ENCODE peak calls at places on chromosomes 4 and X, in four cellular contexts. S is H1, Y is GM12878, R is HepG2. O is an unnamed sample.
A peak's percentile ranks its signal among the peaks of the same experiment; 100 is the strongest.

GRCh38 chr4:155742310-155743015 is 16.4 kb upstream of the GUCY1B1 start:
- DNase-seq in S (no peak), Y (no peak), R (no peak), O (no peak)

GRCh38 chr4:27217261-27217769 is 356.7 kb downstream of the STIM2 start:
- DNase-seq in S (no peak), Y (no peak), R (no peak), O (no peak)

GRCh38 chrX:1883772-1884171 is 268.9 kb downstream of the ASMT start:
- DNase-seq in S (no peak), Y (no peak), R (no peak), O (no peak)

GRCh38 chr4:174828845-174829701 is at the start of gene GLRA3:
- DNase-seq in S (peak; percentile 93), Y (no peak), R (peak; percentile 11), O (peak; percentile 88)

GRCh38 chr4:7647932-7648812 is 213.4 kb upstream of the PSAPL1 start:
- DNase-seq in S (no peak), Y (no peak), R (peak; percentile 76), O (peak; percentile 40)

GRCh38 chr4:26083987-26084386 is 170.0 kb downstream of the SMIM20 start:
- DNase-seq in S (no peak), Y (peak; percentile 67), R (no peak), O (no peak)

GRCh38 chrX:40402771-40403533 is 177.8 kb upstream of the ATP6AP2 start:
- DNase-seq in S (no peak), Y (no peak), R (no peak), O (peak; percentile 30)

GRCh38 chr4:5710962-5711478 is at the start of gene EVC:
- DNase-seq in S (no peak), Y (no peak), R (peak; percentile 54), O (peak; percentile 36)

GRCh38 chr4:178414042-178414441 is 971.8 kb upstream of the AGA start:
- DNase-seq in S (no peak), Y (no peak), R (peak; percentile 39), O (no peak)

GRCh38 chrX:77527233-77528001 is 80.2 kb downstream of the FGF16 start:
- DNase-seq in S (no peak), Y (no peak), R (no peak), O (peak; percentile 41)

GRCh38 chr4:76301068-76301774 is 5.3 kb upstream of the STBD1 start:
- DNase-seq in S (no peak), Y (peak; percentile 74), R (peak; percentile 91), O (peak; percentile 90)

GRCh38 chr4:141134051-141134450 is 782 bp upstream of the RNF150 start:
- DNase-seq in S (no peak), Y (no peak), R (no peak), O (no peak)

GRCh38 chrX:13029831-13030771 is 14.3 kb downstream of the FAM9C start:
- DNase-seq in S (no peak), Y (no peak), R (peak; percentile 35), O (no peak)

GRCh38 chrX:39836802-39837420 is 260.8 kb downstream of the BCOR start:
- DNase-seq in S (no peak), Y (no peak), R (no peak), O (no peak)

GRCh38 chr4:90960840-90961239 is 833.6 kb downstream of the CCSER1 start:
- DNase-seq in S (no peak), Y (no peak), R (no peak), O (no peak)

GRCh38 chr4:54473077-54473545 is 184.6 kb upstream of the KIT start:
- DNase-seq in S (no peak), Y (no peak), R (peak; percentile 59), O (peak; percentile 67)

GRCh38 chrX:8755116-8755515 is 23.2 kb upstream of the ANOS1 start:
- DNase-seq in S (no peak), Y (no peak), R (no peak), O (peak; percentile 8)

GRCh38 chr4:106497271-106497670 is 128.7 kb upstream of the GIMD1 start:
- DNase-seq in S (no peak), Y (no peak), R (no peak), O (no peak)

GRCh38 chrX:88135735-88136134 is 611.3 kb upstream of the CPXCR1 start:
- DNase-seq in S (no peak), Y (no peak), R (peak; percentile 1), O (no peak)

GRCh38 chrX:3175659-3176438 is 134.6 kb downstream of the ARSF start:
- DNase-seq in S (no peak), Y (no peak), R (no peak), O (peak; percentile 1)

GRCh38 chr4:158754385-158755180 is 14.2 kb upstream of the FNIP2 start:
- DNase-seq in S (no peak), Y (no peak), R (no peak), O (no peak)

GRCh38 chrX:30653415-30654131 is at the start of gene GK:
- DNase-seq in S (no peak), Y (no peak), R (no peak), O (peak; percentile 30)

GRCh38 chrX:69153060-69153730 is 12.1 kb downstream of the PJA1 start:
- DNase-seq in S (no peak), Y (no peak), R (peak; percentile 34), O (no peak)

GRCh38 chr4:109978704-109979103 is 66.0 kb downstream of the EGF start:
- DNase-seq in S (no peak), Y (no peak), R (no peak), O (no peak)

GRCh38 chrX:115490814-115491213 is 70.2 kb upstream of the PLS3 start:
- DNase-seq in S (no peak), Y (no peak), R (no peak), O (no peak)

GRCh38 chr4:109592367-109592766 is 32.3 kb downstream of the MCUB start:
- DNase-seq in S (no peak), Y (no peak), R (no peak), O (no peak)

GRCh38 chrX:69538321-69538876 is 34.3 kb downstream of the NALF2 start:
- DNase-seq in S (peak; percentile 27), Y (no peak), R (peak; percentile 52), O (peak; percentile 63)

GRCh38 chr4:6953751-6954380 is 44.2 kb downstream of the TBC1D14 start:
- DNase-seq in S (no peak), Y (no peak), R (no peak), O (peak; percentile 91)

GRCh38 chrX:123818243-123818642 is 41.6 kb upstream of the XIAP start:
- DNase-seq in S (no peak), Y (no peak), R (peak; percentile 63), O (no peak)

GRCh38 chr4:147964519-147964918 is 232.6 kb downstream of the ARHGAP10 start:
- DNase-seq in S (no peak), Y (no peak), R (no peak), O (no peak)

GRCh38 chr4:4575284-4576211 is 33.7 kb upstream of the STX18 start:
- DNase-seq in S (peak; percentile 54), Y (peak; percentile 9), R (no peak), O (peak; percentile 77)

GRCh38 chr4:48012819-48013218 is 3.7 kb downstream of the CNGA1 start:
- DNase-seq in S (no peak), Y (no peak), R (no peak), O (no peak)

GRCh38 chr4:150540959-150541360 is 41.0 kb upstream of the MAB21L2 start:
- DNase-seq in S (no peak), Y (no peak), R (no peak), O (peak; percentile 11)

GRCh38 chr4:133147365-133147821 is 1.7 kb upstream of the PCDH10 start:
- DNase-seq in S (no peak), Y (no peak), R (no peak), O (no peak)

GRCh38 chr4:17033256-17034245 is 135.1 kb upstream of the LDB2 start:
- DNase-seq in S (no peak), Y (no peak), R (no peak), O (no peak)

GRCh38 chrX:10851809-10852208 is 231.4 kb upstream of the MID1 start:
- DNase-seq in S (no peak), Y (no peak), R (no peak), O (peak; percentile 3)

GRCh38 chrX:10856797-10857196 is 236.4 kb upstream of the MID1 start:
- DNase-seq in S (no peak), Y (no peak), R (no peak), O (no peak)

GRCh38 chrX:10855845-10856244 is 235.5 kb upstream of the MID1 start:
- DNase-seq in S (no peak), Y (no peak), R (no peak), O (no peak)

GRCh38 chrX:10859353-10859752 is 239.0 kb upstream of the MID1 start:
- DNase-seq in S (no peak), Y (no peak), R (no peak), O (no peak)

DNA sequence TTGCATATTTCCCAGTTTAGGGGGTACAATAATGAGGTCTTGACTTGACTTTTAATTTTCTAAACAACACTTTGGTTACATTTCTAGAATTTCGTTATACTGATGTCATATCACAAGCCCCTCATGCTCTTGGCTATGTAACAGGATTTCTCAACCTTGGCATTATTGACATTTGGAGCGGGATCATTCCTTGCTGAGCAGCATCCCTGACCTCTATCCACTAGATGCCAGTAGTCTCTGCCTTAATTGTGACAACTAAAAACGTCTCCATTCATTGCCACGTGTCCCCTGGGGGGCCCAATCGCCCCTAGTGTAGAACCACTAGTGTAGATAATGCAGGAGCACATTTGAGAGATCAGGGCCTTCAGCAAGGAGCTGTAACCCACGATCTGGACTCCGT is 234.2 kb upstream of the MID1 start:
- DNase-seq in S (no peak), Y (no peak), R (peak; percentile 1), O (no peak)
- TF ChIP-seq BRCA1 in S (no peak), Y (no peak), R (no peak), O (no peak)

GRCh38 chr4:74531952-74532794 is 87.2 kb downstream of the AREG start:
- DNase-seq in S (peak; percentile 13), Y (peak; percentile 8), R (peak; percentile 75), O (peak; percentile 27)
- TF ChIP-seq BRCA1 in S (no peak), Y (no peak), R (no peak), O (no peak)

GRCh38 chr4:89674876-89675459 is 162.0 kb downstream of the SNCA start:
- DNase-seq in S (no peak), Y (no peak), R (peak; percentile 86), O (no peak)
- TF ChIP-seq BRCA1 in S (no peak), Y (no peak), R (no peak), O (no peak)

DNA sequence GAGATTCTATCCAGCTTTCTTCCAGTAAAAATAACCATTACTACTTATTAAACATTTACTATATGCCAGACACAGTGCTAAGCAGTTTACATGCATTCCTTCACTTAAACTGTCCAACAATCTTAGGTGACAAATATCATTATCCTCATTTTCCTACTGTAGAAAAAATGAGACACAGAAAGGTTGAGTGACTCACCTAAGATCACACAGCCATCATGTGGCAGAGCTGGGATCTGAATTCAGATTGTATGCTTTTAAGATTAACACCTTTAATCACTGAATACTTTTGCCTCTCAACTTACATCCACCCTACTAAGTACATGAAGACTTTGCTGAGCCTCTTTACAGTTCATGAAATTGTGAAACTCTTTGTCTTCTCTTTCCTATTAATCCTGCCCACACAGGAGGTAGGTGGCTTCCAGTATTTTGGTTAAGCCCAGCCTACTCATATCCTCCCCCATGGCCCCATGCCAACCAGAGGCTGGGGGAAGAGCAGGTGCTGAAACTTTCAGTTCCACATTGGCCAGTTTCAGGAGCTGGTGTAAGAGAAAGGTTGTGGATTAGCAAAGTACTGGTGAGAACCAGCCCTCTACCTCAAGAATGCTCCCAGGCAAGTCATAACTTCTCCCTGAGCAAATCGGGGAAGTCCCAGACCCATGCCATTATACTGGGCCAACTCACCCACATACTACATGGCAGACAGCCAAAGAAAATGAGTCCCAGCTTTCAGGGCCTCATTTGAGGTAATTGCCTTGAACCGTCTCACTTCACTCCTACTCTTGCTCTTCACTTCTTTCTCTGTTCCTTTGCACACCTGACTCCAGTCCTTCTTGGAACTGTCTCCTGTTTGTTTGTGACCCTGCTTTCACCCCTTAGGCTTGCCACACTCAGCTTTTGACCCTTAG is 211.1 kb downstream of the GUCY2F start:
- DNase-seq in S (no peak), Y (peak; percentile 97), R (no peak), O (no peak)
- TF ChIP-seq BRCA1 in S (no peak), Y (no peak), R (no peak), O (no peak)